ENCODE peak calls at places on chromosomes 1 and 21, in four cellular contexts. M is IMR-90, B is astrocyte, K is GM23248. Y is an unnamed sample.
A peak's percentile ranks its signal among the peaks of the same experiment; 100 is the strongest.

GRCh38 chr1:100353073-100353801 is 931 bp downstream of the CDC14A start:
- DNase-seq in B (no peak), M (no peak), K (peak; percentile 52), Y (no peak)

GRCh38 chr1:17211377-17211776 is 6.4 kb downstream of the PADI1 start:
- DNase-seq in K (no peak), B (no peak), M (no peak), Y (no peak)

GRCh38 chr1:102588536-102588935 is 519.8 kb downstream of the COL11A1 start:
- DNase-seq in B (no peak), K (no peak), M (no peak), Y (no peak)

GRCh38 chr1:211697356-211697755 is 21.9 kb upstream of the NEK2 start:
- DNase-seq in M (no peak), B (no peak), K (no peak), Y (no peak)

GRCh38 chr1:228065543-228066347 is 16.8 kb upstream of the ARF1 start:
- DNase-seq in M (no peak), K (no peak), B (no peak), Y (peak; percentile 68)

GRCh38 chr1:36239941-36240637 is 15.8 kb downstream of the THRAP3 start:
- DNase-seq in K (no peak), B (no peak), M (peak; percentile 45), Y (peak; percentile 76)

GRCh38 chr1:70978623-70979022 is 69.0 kb downstream of the PTGER3 start:
- DNase-seq in K (peak; percentile 4), M (no peak), B (no peak), Y (no peak)

GRCh38 chr1:186681806-186682205 is 1.6 kb upstream of the PTGS2 start:
- DNase-seq in K (peak; percentile 81), B (no peak), M (peak; percentile 55), Y (peak; percentile 78)

GRCh38 chr21:20997633-20998455 is at the start of gene NCAM2:
- DNase-seq in B (peak; percentile 80), K (peak; percentile 82), M (peak; percentile 76), Y (peak; percentile 92)

GRCh38 chr1:56329970-56330369 is 249.4 kb downstream of the PLPP3 start:
- DNase-seq in B (no peak), K (peak; percentile 33), M (peak; percentile 17), Y (no peak)

GRCh38 chr1:37945743-37946702 is 830 bp downstream of the INPP5B start:
- DNase-seq in B (peak; percentile 82), K (peak; percentile 93), M (peak; percentile 95), Y (peak; percentile 99)

GRCh38 chr21:21921410-21922232 is 923.4 kb downstream of the NCAM2 start:
- DNase-seq in M (peak; percentile 11), K (peak; percentile 49), B (peak; percentile 10), Y (no peak)

GRCh38 chr1:21573971-21574458 is 64.8 kb downstream of the ALPL start:
- DNase-seq in K (peak; percentile 81), B (peak; percentile 67), M (peak; percentile 75), Y (peak; percentile 89)

GRCh38 chr1:114468710-114469468 is 42.1 kb downstream of the TRIM33 start:
- DNase-seq in M (peak; percentile 23), K (peak; percentile 54), B (peak; percentile 34), Y (no peak)

GRCh38 chr1:1862905-1863547 is 27.9 kb downstream of the GNB1 start:
- DNase-seq in K (peak; percentile 62), B (no peak), M (peak; percentile 20), Y (peak; percentile 78)

GRCh38 chr21:18285379-18285778 is 40.7 kb downstream of the CHODL start:
- DNase-seq in B (no peak), M (no peak), K (no peak), Y (no peak)

GRCh38 chr21:18294100-18294499 is 49.5 kb downstream of the CHODL start:
- DNase-seq in B (no peak), M (no peak), K (no peak), Y (no peak)

GRCh38 chr21:18289876-18290275 is 45.2 kb downstream of the CHODL start:
- DNase-seq in B (no peak), M (no peak), K (no peak), Y (no peak)
- H2AFZ ChIP-seq in B (no peak overlapping the region), M (no peak overlapping the region), K (no peak overlapping the region), Y (no peak overlapping the region)

GRCh38 chr21:16069713-16070112 is 339.9 kb downstream of the USP25 start:
- DNase-seq in B (peak; percentile 49), K (peak; percentile 69), M (peak; percentile 31), Y (no peak)

GRCh38 chr21:16071761-16072160 is 342.0 kb downstream of the USP25 start:
- DNase-seq in K (no peak), B (no peak), M (no peak), Y (no peak)

GRCh38 chr21:16071082-16071481 is 341.3 kb downstream of the USP25 start:
- DNase-seq in B (peak; percentile 93), M (no peak), K (peak; percentile 78), Y (no peak)

GRCh38 chr21:16072176-16072575 is 342.4 kb downstream of the USP25 start:
- DNase-seq in M (no peak), B (no peak), K (no peak), Y (no peak)

DNA sequence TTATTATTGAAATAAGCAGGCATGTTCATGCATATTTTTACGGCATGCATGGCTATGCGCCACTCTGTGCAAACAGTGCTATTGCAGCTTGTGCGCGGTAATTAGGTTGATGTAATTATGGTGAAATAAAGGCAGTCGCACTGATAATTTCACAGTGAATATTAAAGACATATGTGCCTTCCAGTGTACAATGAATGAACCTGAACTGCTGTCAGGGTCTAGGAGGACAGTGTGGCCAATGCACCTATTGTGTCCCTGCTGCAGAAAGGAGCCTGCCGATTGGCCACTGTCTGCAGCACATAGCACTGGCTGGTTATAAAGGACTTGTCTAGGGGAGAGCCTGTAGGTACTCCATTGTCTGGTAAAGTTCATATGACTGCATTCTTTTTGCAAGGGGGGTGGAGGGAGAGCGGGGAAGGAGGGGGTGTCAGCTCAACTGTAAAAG is 340.4 kb downstream of the USP25 start:
- DNase-seq in M (no peak), K (peak; percentile 55), B (peak; percentile 75), Y (peak; percentile 61)
- H3K27ac ChIP-seq in M (no peak overlapping the region), K (peak overlapping the region; percentile 17), B (peak overlapping the region; percentile 71), Y (no peak overlapping the region)

GRCh38 chr1:67586596-67586995 is 98.4 kb upstream of the GADD45A start:
- DNase-seq in B (peak; percentile 58), M (peak; percentile 56), K (peak; percentile 87), Y (peak; percentile 75)
- H3K4me2 ChIP-seq in B (peak overlapping the region; percentile 7), M (no peak overlapping the region), K (peak overlapping the region; percentile 43), Y (no peak overlapping the region)

DNA sequence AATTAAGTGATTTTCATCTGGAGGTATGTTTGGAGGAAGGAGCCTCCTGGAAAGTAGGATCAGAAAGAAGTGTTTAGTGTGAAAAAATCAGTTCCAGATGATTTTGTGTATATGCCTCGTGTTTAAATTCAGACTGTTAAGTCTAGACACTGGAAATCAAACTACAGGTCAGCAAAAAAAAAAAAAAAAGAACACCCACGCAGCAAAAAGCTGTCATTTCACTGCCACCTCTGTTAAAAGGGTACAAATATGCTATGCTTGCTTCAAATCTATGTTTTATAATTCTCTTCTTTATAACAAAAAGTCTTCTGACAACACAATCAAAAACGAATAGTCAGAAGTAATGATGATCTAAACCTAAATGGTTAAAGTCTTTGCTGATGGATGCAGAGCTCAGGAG is 439.0 kb downstream of the SMYD3 start:
- DNase-seq in K (no peak), B (no peak), M (no peak), Y (peak; percentile 11)
- H2AFZ ChIP-seq in K (peak overlapping the region; percentile 75), B (no peak overlapping the region), M (no peak overlapping the region), Y (peak overlapping the region; percentile 71)

GRCh38 chr1:164702216-164702615 is 143.2 kb downstream of the PBX1 start:
- DNase-seq in M (peak; percentile 71), K (peak; percentile 75), B (peak; percentile 45), Y (no peak)

GRCh38 chr1:164702664-164703063 is 143.7 kb downstream of the PBX1 start:
- DNase-seq in M (no peak), B (no peak), K (no peak), Y (no peak)

GRCh38 chr1:164700683-164701082 is 141.7 kb downstream of the PBX1 start:
- DNase-seq in B (no peak), K (no peak), M (no peak), Y (no peak)

GRCh38 chr1:164699815-164700491 is 141.0 kb downstream of the PBX1 start:
- DNase-seq in M (no peak), B (no peak), K (peak; percentile 61), Y (no peak)

GRCh38 chr1:164701221-164701761 is 142.3 kb downstream of the PBX1 start:
- DNase-seq in K (no peak), M (no peak), B (no peak), Y (no peak)
- H3K27ac ChIP-seq in K (no peak overlapping the region), M (no peak overlapping the region), B (no peak overlapping the region), Y (no peak overlapping the region)

DNA sequence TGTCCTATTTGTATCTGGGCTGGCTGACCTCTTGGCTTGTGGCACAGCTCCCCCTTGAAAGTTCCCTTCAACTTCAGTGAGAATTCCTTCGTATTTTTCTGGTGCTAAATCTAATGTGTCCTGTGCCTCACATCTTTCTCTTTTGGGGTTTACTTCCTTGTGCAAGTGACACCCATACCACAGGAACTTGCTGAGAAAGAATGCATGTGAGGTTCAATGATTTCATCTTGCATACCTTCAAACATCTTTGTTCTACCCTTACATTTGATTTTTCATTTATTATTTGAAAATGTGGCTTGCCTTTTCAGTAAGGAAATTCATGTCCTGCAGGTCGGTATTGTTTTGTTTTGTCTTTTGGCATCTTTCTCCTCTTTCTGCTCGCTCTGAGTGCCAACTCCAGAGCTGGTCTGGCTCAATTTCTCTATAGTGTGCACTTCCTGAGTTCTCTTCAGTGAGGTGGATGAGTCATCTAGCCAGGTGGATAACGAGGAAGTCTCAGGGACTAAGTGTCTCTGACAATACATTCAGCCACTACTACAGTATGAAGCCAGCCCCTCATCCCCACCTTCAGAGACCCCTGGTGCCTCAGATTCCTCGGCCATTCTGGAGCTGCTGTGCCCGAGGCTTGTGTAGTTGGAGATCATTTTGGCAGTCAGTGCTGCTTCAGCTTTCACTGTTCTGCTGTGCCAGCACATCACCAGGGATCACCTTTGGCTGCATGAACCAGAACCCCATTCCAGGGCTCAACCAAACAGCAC is 59.4 kb downstream of the RIPK4 start:
- DNase-seq in B (peak; percentile 20), K (no peak), M (no peak), Y (no peak)
- H3K4me2 ChIP-seq in B (no peak overlapping the region), K (no peak overlapping the region), M (no peak overlapping the region), Y (no peak overlapping the region)

GRCh38 chr1:225447649-225448048 is 19.8 kb upstream of the LBR start:
- DNase-seq in B (no peak), M (peak; percentile 42), K (peak; percentile 58), Y (peak; percentile 88)

GRCh38 chr1:225448146-225448805 is 20.4 kb upstream of the LBR start:
- DNase-seq in K (no peak), M (no peak), B (no peak), Y (no peak)

GRCh38 chr1:225447001-225447615 is 19.3 kb upstream of the LBR start:
- DNase-seq in K (no peak), B (no peak), M (no peak), Y (no peak)

GRCh38 chr1:225445644-225446297 is 17.9 kb upstream of the LBR start:
- DNase-seq in M (no peak), B (no peak), K (no peak), Y (no peak)

DNA sequence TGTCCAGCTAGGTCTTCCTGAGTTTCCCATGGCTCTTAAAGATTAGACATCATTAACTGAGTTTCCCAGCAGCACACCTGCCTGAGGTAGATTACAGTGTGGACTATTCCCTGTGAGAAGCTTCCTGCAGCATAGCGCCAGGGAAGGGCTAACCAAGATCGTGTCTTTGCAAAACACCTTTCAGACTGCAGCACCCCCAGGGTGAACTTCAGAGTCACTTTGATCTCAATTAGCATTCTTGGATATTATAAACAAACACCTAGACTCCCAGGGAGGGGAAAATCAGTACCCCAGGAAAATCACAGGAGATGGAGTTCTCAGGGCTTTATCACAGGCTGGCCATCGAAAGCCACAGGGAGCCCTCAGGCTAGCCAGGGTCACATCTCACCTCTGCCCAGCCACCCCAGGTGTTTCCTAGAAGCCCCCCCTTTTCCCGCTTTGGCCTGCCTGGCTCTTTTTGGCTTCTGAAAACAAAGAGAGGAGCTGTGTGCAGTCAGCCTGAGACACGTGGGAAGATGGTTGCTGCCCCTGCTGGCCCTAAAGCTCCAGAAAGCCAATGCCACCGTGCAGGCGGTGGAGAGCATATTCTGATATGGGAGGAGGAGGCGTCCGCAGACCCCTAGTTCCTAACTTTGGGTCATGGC is 18.6 kb upstream of the LBR start:
- DNase-seq in K (no peak), B (no peak), M (no peak), Y (no peak)
- H2AFZ ChIP-seq in K (no peak overlapping the region), B (no peak overlapping the region), M (no peak overlapping the region), Y (no peak overlapping the region)